ENCODE peak calls at places on chromosomes 3 and 15, in nine cellular contexts. Q, U, C, I, K, P, E, T and N are unnamed samples.

GRCh38 chr15:76196286-76196948 is 114.9 kb downstream of the ETFA start:
- DNase-seq in Q (peak), U (no peak), C (no peak), I (peak), K (no peak), P (peak), E (no peak), T (peak), N (peak)

GRCh38 chr15:42919794-42920280 is 741 bp downstream of the TTBK2 start:
- DNase-seq in Q (peak), U (no peak), C (no peak), I (peak), K (no peak), P (peak), E (peak), T (peak), N (no peak)

GRCh38 chr3:36993326-36994283 is at the start of gene MLH1:
- DNase-seq in Q (peak), U (peak), C (no peak), I (peak), K (peak), P (no peak), E (peak), T (peak), N (peak)

GRCh38 chr3:127639173-127640030 is 10.4 kb downstream of the PODXL2 start:
- DNase-seq in Q (peak), U (no peak), C (no peak), I (no peak), K (no peak), P (no peak), E (no peak), T (peak), N (no peak)

GRCh38 chr3:21647961-21648360 is 103.0 kb downstream of the ZNF385D start:
- DNase-seq in Q (no peak), U (no peak), C (no peak), I (no peak), K (no peak), P (no peak), E (no peak), T (no peak), N (no peak)

GRCh38 chr3:9500108-9501050 is 53.2 kb downstream of the LHFPL4 start:
- DNase-seq in Q (peak), U (no peak), C (peak), I (peak), K (peak), P (peak), E (peak), T (peak), N (peak)

GRCh38 chr3:179421500-179421899 is 29.8 kb downstream of the GNB4 start:
- DNase-seq in Q (peak), U (no peak), C (peak), I (no peak), K (no peak), P (peak), E (no peak), T (peak), N (no peak)

GRCh38 chr3:11091791-11092190 is 62.5 kb upstream of the HRH1 start:
- DNase-seq in Q (no peak), U (no peak), C (no peak), I (no peak), K (no peak), P (no peak), E (no peak), T (no peak), N (no peak)